ENCODE peak calls at places on chromosome 6, in nine cellular contexts. One of them, this sample, is unnamed.
A peak's percentile ranks its signal among the peaks of the same experiment; 100 is the strongest.

GRCh38 chr6:113451030-113451429 is 406.1 kb upstream of the MARCKS start:
- DNase-seq in sigmoid colon: no peak
- DNase-seq in K562: no peak
- DNase-seq in stomach: no peak
- DNase-seq in SK-N-MC: no peak
- DNase-seq in HCT116: no peak
- DNase-seq in breast epithelium: no peak
- DNase-seq in suprapubic skin: no peak
- DNase-seq in transverse colon: no peak
- DNase-seq in this sample: no peak

GRCh38 chr6:26103141-26103769 is 16.0 kb downstream of the HFE start:
- DNase-seq in stomach: no peak
- DNase-seq in breast epithelium: no peak
- DNase-seq in SK-N-MC: no peak
- DNase-seq in transverse colon: no peak
- DNase-seq in sigmoid colon: no peak
- DNase-seq in suprapubic skin: no peak
- DNase-seq in K562: no peak
- DNase-seq in HCT116: no peak
- DNase-seq in this sample: no peak

GRCh38 chr6:44925100-44925739 is 402.9 kb upstream of the RUNX2 start:
- DNase-seq in stomach: no peak
- DNase-seq in sigmoid colon: no peak
- DNase-seq in HCT116: no peak
- DNase-seq in SK-N-MC: no peak
- DNase-seq in suprapubic skin: no peak
- DNase-seq in K562: peak; percentile 27
- DNase-seq in breast epithelium: no peak
- DNase-seq in transverse colon: no peak
- DNase-seq in this sample: no peak

GRCh38 chr6:143743256-143744166 is 65.7 kb downstream of the PHACTR2 start:
- DNase-seq in HCT116: no peak
- DNase-seq in breast epithelium: no peak
- DNase-seq in K562: no peak
- DNase-seq in stomach: no peak
- DNase-seq in sigmoid colon: peak; percentile 70
- DNase-seq in transverse colon: peak; percentile 42
- DNase-seq in suprapubic skin: no peak
- DNase-seq in SK-N-MC: no peak
- DNase-seq in this sample: peak; percentile 46

GRCh38 chr6:158867381-158868121 is 48.4 kb upstream of the EZR start:
- DNase-seq in transverse colon: peak; percentile 57
- DNase-seq in sigmoid colon: no peak
- DNase-seq in SK-N-MC: no peak
- DNase-seq in suprapubic skin: no peak
- DNase-seq in stomach: peak; percentile 38
- DNase-seq in HCT116: peak; percentile 85
- DNase-seq in breast epithelium: no peak
- DNase-seq in K562: no peak
- DNase-seq in this sample: no peak

GRCh38 chr6:87722831-87723726 is 21.0 kb upstream of the AKIRIN2 start:
- DNase-seq in HCT116: peak; percentile 75
- DNase-seq in K562: peak; percentile 74
- DNase-seq in transverse colon: peak; percentile 41
- DNase-seq in sigmoid colon: no peak
- DNase-seq in suprapubic skin: no peak
- DNase-seq in breast epithelium: peak; percentile 65
- DNase-seq in stomach: peak; percentile 44
- DNase-seq in SK-N-MC: no peak
- DNase-seq in this sample: peak; percentile 54

GRCh38 chr6:156647440-156647839 is 129.7 kb upstream of the ARID1B start:
- DNase-seq in sigmoid colon: no peak
- DNase-seq in suprapubic skin: no peak
- DNase-seq in HCT116: no peak
- DNase-seq in SK-N-MC: no peak
- DNase-seq in stomach: no peak
- DNase-seq in K562: no peak
- DNase-seq in breast epithelium: no peak
- DNase-seq in transverse colon: no peak
- DNase-seq in this sample: no peak

GRCh38 chr6:104218132-104218531 is 641.6 kb downstream of the HACE1 start:
- DNase-seq in sigmoid colon: no peak
- DNase-seq in SK-N-MC: peak; percentile 83
- DNase-seq in K562: no peak
- DNase-seq in breast epithelium: no peak
- DNase-seq in suprapubic skin: no peak
- DNase-seq in stomach: no peak
- DNase-seq in HCT116: no peak
- DNase-seq in transverse colon: no peak
- DNase-seq in this sample: no peak

GRCh38 chr6:35911871-35912653 is 8.8 kb downstream of the SRPK1 start:
- DNase-seq in transverse colon: no peak
- DNase-seq in K562: no peak
- DNase-seq in stomach: no peak
- DNase-seq in breast epithelium: no peak
- DNase-seq in sigmoid colon: no peak
- DNase-seq in suprapubic skin: no peak
- DNase-seq in HCT116: no peak
- DNase-seq in SK-N-MC: no peak
- DNase-seq in this sample: no peak

GRCh38 chr6:32627831-32628230 is 9.4 kb upstream of the HLA-DQA1 start:
- DNase-seq in suprapubic skin: no peak
- DNase-seq in stomach: peak; percentile 47
- DNase-seq in transverse colon: peak; percentile 19
- DNase-seq in HCT116: no peak
- DNase-seq in SK-N-MC: no peak
- DNase-seq in sigmoid colon: no peak
- DNase-seq in breast epithelium: no peak
- DNase-seq in K562: no peak
- DNase-seq in this sample: no peak
- H3K27ac ChIP-seq in suprapubic skin: no peak overlapping the region
- H3K27ac ChIP-seq in stomach: no peak overlapping the region
- H3K27ac ChIP-seq in transverse colon: no peak overlapping the region
- H3K27ac ChIP-seq in HCT116: no peak overlapping the region
- H3K27ac ChIP-seq in SK-N-MC: no peak overlapping the region
- H3K27ac ChIP-seq in sigmoid colon: peak overlapping the region; percentile 20
- H3K27ac ChIP-seq in breast epithelium: no peak overlapping the region
- H3K27ac ChIP-seq in K562: no peak overlapping the region
- H3K27ac ChIP-seq in this sample: no peak overlapping the region

DNA sequence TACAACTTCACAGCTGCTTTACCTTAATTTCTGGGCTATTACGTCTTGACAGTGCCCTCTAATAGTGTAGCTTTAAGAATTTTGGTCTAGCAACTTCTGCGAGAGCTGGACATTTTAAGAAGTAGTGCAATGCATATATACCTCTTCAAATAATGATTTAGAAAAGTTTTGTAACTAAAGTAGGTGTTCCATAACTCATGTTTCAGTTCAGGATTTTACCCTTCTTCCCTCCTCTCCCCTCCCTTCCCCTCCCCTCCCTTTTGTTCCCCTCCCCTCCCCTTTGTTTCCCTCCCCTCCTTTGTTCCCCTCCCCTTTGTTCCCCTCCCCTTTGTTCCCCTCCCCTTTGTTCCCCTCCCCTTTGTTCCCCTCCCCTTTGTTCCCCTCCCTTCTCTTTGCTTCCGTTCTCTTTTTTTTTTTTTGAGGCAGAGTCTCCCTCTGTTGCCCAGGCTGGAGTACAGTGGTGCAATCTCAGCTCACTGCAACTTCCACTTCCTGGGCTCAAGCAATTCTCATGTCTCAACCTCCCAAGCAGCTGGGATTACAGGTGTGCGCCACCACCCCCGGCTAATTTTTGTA is 28.8 kb upstream of the TRAM2 start:
- DNase-seq in K562: no peak
- DNase-seq in sigmoid colon: no peak
- DNase-seq in stomach: no peak
- DNase-seq in HCT116: no peak
- DNase-seq in SK-N-MC: no peak
- DNase-seq in suprapubic skin: no peak
- DNase-seq in breast epithelium: no peak
- DNase-seq in transverse colon: no peak
- DNase-seq in this sample: no peak
- TF ChIP-seq POLR2AphosphoS5 in K562: no peak
- TF ChIP-seq POLR2AphosphoS5 in sigmoid colon: no peak
- TF ChIP-seq POLR2AphosphoS5 in stomach: no peak
- TF ChIP-seq POLR2AphosphoS5 in HCT116: no peak
- TF ChIP-seq POLR2AphosphoS5 in SK-N-MC: no peak
- TF ChIP-seq POLR2AphosphoS5 in suprapubic skin: no peak
- TF ChIP-seq POLR2AphosphoS5 in breast epithelium: no peak
- TF ChIP-seq POLR2AphosphoS5 in transverse colon: no peak
- TF ChIP-seq POLR2AphosphoS5 in this sample: no peak

GRCh38 chr6:125222531-125223455 is 69.2 kb downstream of the TPD52L1 start:
- DNase-seq in suprapubic skin: no peak
- DNase-seq in transverse colon: no peak
- DNase-seq in sigmoid colon: no peak
- DNase-seq in stomach: no peak
- DNase-seq in HCT116: no peak
- DNase-seq in SK-N-MC: no peak
- DNase-seq in K562: no peak
- DNase-seq in breast epithelium: no peak
- DNase-seq in this sample: no peak

GRCh38 chr6:125217369-125217768 is 63.8 kb downstream of the TPD52L1 start:
- DNase-seq in transverse colon: no peak
- DNase-seq in K562: no peak
- DNase-seq in SK-N-MC: no peak
- DNase-seq in sigmoid colon: no peak
- DNase-seq in HCT116: no peak
- DNase-seq in suprapubic skin: no peak
- DNase-seq in stomach: no peak
- DNase-seq in breast epithelium: no peak
- DNase-seq in this sample: no peak

GRCh38 chr6:125224236-125224861 is 70.8 kb downstream of the TPD52L1 start:
- DNase-seq in sigmoid colon: no peak
- DNase-seq in breast epithelium: no peak
- DNase-seq in HCT116: no peak
- DNase-seq in SK-N-MC: no peak
- DNase-seq in suprapubic skin: no peak
- DNase-seq in transverse colon: no peak
- DNase-seq in K562: no peak
- DNase-seq in stomach: no peak
- DNase-seq in this sample: no peak

GRCh38 chr6:125219451-125219942 is 65.9 kb downstream of the TPD52L1 start:
- DNase-seq in suprapubic skin: no peak
- DNase-seq in sigmoid colon: no peak
- DNase-seq in K562: no peak
- DNase-seq in breast epithelium: no peak
- DNase-seq in stomach: no peak
- DNase-seq in SK-N-MC: no peak
- DNase-seq in transverse colon: no peak
- DNase-seq in HCT116: no peak
- DNase-seq in this sample: no peak

DNA sequence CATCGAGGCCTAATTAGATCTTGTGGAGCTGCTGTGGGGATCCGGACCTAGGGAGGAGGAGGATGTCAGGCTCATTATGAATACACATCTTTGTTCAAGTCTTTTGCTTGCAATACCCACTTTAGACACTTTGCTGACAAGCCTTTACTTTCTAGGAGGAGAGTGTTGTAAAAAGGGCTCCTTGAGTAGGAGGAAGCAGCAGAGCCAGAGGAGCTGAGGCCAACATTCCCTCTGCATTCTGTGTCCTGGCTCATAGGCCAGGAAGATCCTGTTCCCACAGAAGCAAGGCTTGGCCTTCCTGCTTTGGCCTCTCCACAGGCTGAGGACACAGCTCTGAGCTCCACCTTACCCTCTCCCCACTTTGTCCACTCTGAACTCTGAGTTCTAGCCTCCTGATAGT is 67.1 kb downstream of the TPD52L1 start:
- DNase-seq in HCT116: no peak
- DNase-seq in SK-N-MC: no peak
- DNase-seq in stomach: no peak
- DNase-seq in transverse colon: peak; percentile 15
- DNase-seq in sigmoid colon: peak; percentile 72
- DNase-seq in suprapubic skin: no peak
- DNase-seq in breast epithelium: peak; percentile 36
- DNase-seq in K562: no peak
- DNase-seq in this sample: peak; percentile 8
- H3K27ac ChIP-seq in HCT116: no peak overlapping the region
- H3K27ac ChIP-seq in SK-N-MC: no peak overlapping the region
- H3K27ac ChIP-seq in stomach: no peak overlapping the region
- H3K27ac ChIP-seq in transverse colon: peak overlapping the region; percentile 23
- H3K27ac ChIP-seq in sigmoid colon: peak overlapping the region; percentile 65
- H3K27ac ChIP-seq in suprapubic skin: peak overlapping the region; percentile 45
- H3K27ac ChIP-seq in breast epithelium: peak overlapping the region; percentile 80
- H3K27ac ChIP-seq in K562: no peak overlapping the region
- H3K27ac ChIP-seq in this sample: no peak overlapping the region

DNA sequence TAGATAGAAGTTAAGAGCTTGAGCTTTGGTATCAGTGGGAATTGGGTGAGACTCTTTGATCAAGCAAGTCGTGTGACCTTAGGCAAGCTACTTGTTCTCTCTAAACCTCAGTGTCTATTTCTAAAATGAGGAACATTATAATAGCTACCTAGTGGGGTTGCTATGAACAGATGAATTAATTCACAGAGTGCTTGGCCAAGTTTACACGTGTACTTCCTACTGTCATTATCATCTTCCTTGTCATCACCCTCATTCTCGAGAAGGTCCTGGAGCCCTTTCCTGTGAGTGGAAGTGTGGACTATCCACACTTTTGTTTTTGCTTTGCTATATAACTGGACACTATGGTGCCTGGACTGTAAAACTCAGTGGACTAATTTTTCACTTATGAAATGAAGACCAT is 64.0 kb downstream of the BCKDHB start:
- DNase-seq in SK-N-MC: no peak
- DNase-seq in suprapubic skin: no peak
- DNase-seq in transverse colon: no peak
- DNase-seq in HCT116: no peak
- DNase-seq in K562: no peak
- DNase-seq in breast epithelium: no peak
- DNase-seq in sigmoid colon: no peak
- DNase-seq in stomach: no peak
- DNase-seq in this sample: no peak
- TF ChIP-seq POLR2AphosphoS5 in SK-N-MC: no peak
- TF ChIP-seq POLR2AphosphoS5 in suprapubic skin: no peak
- TF ChIP-seq POLR2AphosphoS5 in transverse colon: no peak
- TF ChIP-seq POLR2AphosphoS5 in HCT116: no peak
- TF ChIP-seq POLR2AphosphoS5 in K562: no peak
- TF ChIP-seq POLR2AphosphoS5 in breast epithelium: no peak
- TF ChIP-seq POLR2AphosphoS5 in sigmoid colon: no peak
- TF ChIP-seq POLR2AphosphoS5 in stomach: no peak
- TF ChIP-seq POLR2AphosphoS5 in this sample: no peak

GRCh38 chr6:64591682-64592081 is 956.1 kb downstream of the PHF3 start:
- DNase-seq in suprapubic skin: no peak
- DNase-seq in K562: no peak
- DNase-seq in breast epithelium: no peak
- DNase-seq in SK-N-MC: no peak
- DNase-seq in transverse colon: no peak
- DNase-seq in HCT116: no peak
- DNase-seq in sigmoid colon: no peak
- DNase-seq in stomach: no peak
- DNase-seq in this sample: no peak
- H3K27ac ChIP-seq in suprapubic skin: no peak overlapping the region
- H3K27ac ChIP-seq in K562: no peak overlapping the region
- H3K27ac ChIP-seq in breast epithelium: no peak overlapping the region
- H3K27ac ChIP-seq in SK-N-MC: no peak overlapping the region
- H3K27ac ChIP-seq in transverse colon: no peak overlapping the region
- H3K27ac ChIP-seq in HCT116: no peak overlapping the region
- H3K27ac ChIP-seq in sigmoid colon: no peak overlapping the region
- H3K27ac ChIP-seq in stomach: no peak overlapping the region
- H3K27ac ChIP-seq in this sample: no peak overlapping the region

DNA sequence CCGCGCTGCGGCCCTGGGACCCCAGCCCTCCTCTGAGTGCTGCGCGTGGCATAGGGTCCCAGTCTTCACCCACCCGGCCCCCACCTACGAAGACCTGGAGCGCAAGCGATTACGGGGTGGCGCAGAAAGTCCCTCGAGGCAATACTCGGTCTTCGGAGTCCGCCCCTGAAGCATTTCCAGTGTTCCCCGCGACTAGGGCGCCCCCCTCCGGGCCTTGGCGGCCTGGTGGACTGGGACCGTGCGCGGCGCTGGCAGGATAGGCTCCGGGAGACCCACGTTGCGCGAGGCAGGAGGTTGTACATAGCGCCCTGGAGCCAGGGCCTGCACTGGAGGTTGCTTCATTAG is 640 bp upstream of the MAP3K5 start:
- DNase-seq in K562: peak; percentile 73
- DNase-seq in HCT116: peak; percentile 65
- DNase-seq in sigmoid colon: peak; percentile 95
- DNase-seq in SK-N-MC: no peak
- DNase-seq in transverse colon: peak; percentile 96
- DNase-seq in stomach: peak; percentile 96
- DNase-seq in breast epithelium: peak; percentile 87
- DNase-seq in suprapubic skin: peak; percentile 95
- DNase-seq in this sample: peak; percentile 92
- TF ChIP-seq POLR2AphosphoS5 in K562: no peak
- TF ChIP-seq POLR2AphosphoS5 in HCT116: no peak
- TF ChIP-seq POLR2AphosphoS5 in sigmoid colon: peak; percentile 24
- TF ChIP-seq POLR2AphosphoS5 in SK-N-MC: peak; percentile 48
- TF ChIP-seq POLR2AphosphoS5 in transverse colon: peak; percentile 8
- TF ChIP-seq POLR2AphosphoS5 in stomach: peak; percentile 45
- TF ChIP-seq POLR2AphosphoS5 in breast epithelium: peak; percentile 41
- TF ChIP-seq POLR2AphosphoS5 in suprapubic skin: no peak
- TF ChIP-seq POLR2AphosphoS5 in this sample: peak; percentile 60

This sample was measured in prostate gland.